ENCODE peak calls at places on chromosomes 4 and X, in nine cellular contexts. Z, N, H, V, B, J, T, G and O are unnamed samples.

GRCh38 chrX:617891-618290 is 12.7 kb upstream of the SHOX start:
- DNase-seq in Z (no peak), N (no peak), H (no peak), V (no peak), B (no peak), J (no peak), T (no peak), G (no peak), O (no peak)

GRCh38 chr4:88211473-88212252 is 53.2 kb upstream of the ABCG2 start:
- DNase-seq in Z (peak), N (peak), H (peak), V (no peak), B (no peak), J (peak), T (peak), G (peak), O (no peak)

GRCh38 chrX:155747520-155747919 is 133.6 kb upstream of the VAMP7 start:
- DNase-seq in Z (no peak), N (no peak), H (peak), V (no peak), B (peak), J (no peak), T (peak), G (no peak), O (peak)

GRCh38 chrX:2691543-2692220 is 587 bp downstream of the CD99 start:
- DNase-seq in Z (no peak), N (no peak), H (peak), V (no peak), B (peak), J (peak), T (peak), G (peak), O (no peak)

GRCh38 chr4:92520563-92520962 is 216.8 kb downstream of the GRID2 start:
- DNase-seq in Z (no peak), N (no peak), H (no peak), V (no peak), B (no peak), J (no peak), T (no peak), G (no peak), O (no peak)

GRCh38 chr4:80264352-80264647 is 2.2 kb upstream of the FGF5 start:
- DNase-seq in Z (no peak), N (no peak), H (no peak), V (no peak), B (no peak), J (no peak), T (no peak), G (no peak), O (no peak)

GRCh38 chrX:134480061-134480460 is 20.1 kb downstream of the HPRT1 start:
- DNase-seq in Z (no peak), N (no peak), H (no peak), V (no peak), B (no peak), J (no peak), T (peak), G (peak), O (no peak)

GRCh38 chrX:134718329-134719317 is 60.4 kb upstream of the PLAC1 start:
- DNase-seq in Z (no peak), N (peak), H (peak), V (no peak), B (peak), J (peak), T (peak), G (peak), O (peak)

GRCh38 chr4:82753725-82754410 is 44.7 kb downstream of the SCD5 start:
- DNase-seq in Z (no peak), N (no peak), H (peak), V (no peak), B (no peak), J (no peak), T (peak), G (no peak), O (no peak)

GRCh38 chrX:13906103-13906502 is 89.2 kb upstream of the GPM6B start:
- DNase-seq in Z (peak), N (no peak), H (no peak), V (no peak), B (no peak), J (no peak), T (no peak), G (no peak), O (no peak)

GRCh38 chr4:24794916-24795665 is at the start of gene SOD3:
- DNase-seq in Z (peak), N (no peak), H (peak), V (peak), B (peak), J (peak), T (peak), G (peak), O (peak)

GRCh38 chrX:105273326-105273725 is 52.8 kb upstream of the TEX13A start:
- DNase-seq in Z (no peak), N (no peak), H (no peak), V (no peak), B (no peak), J (no peak), T (peak), G (no peak), O (no peak)

GRCh38 chr4:69057620-69058409 is 38.5 kb upstream of the UGT2B7 start:
- DNase-seq in Z (no peak), N (no peak), H (no peak), V (peak), B (no peak), J (no peak), T (peak), G (no peak), O (no peak)

GRCh38 chr4:721261-722171 is 15.9 kb downstream of the PCGF3 start:
- DNase-seq in Z (no peak), N (no peak), H (peak), V (no peak), B (no peak), J (peak), T (peak), G (no peak), O (no peak)

GRCh38 chr4:1723131-1723801 is 1.9 kb downstream of the TACC3 start:
- DNase-seq in Z (no peak), N (no peak), H (no peak), V (no peak), B (no peak), J (no peak), T (no peak), G (no peak), O (no peak)

GRCh38 chr4:53040459-53040815 is 178.3 kb downstream of the RASL11B start:
- DNase-seq in Z (no peak), N (no peak), H (no peak), V (no peak), B (no peak), J (no peak), T (no peak), G (no peak), O (no peak)